ENCODE peak calls at places on chromosomes 16 and 17, in eight cellular contexts. K is PC-9; V is ecto neural progenitor cell; Y is GM18507; Q is dermis microvascular lymphatic vessel endothelial cell; P is stimulated activated CD8-positive, alpha-beta memory T cell treated with anti-CD3 and anti-CD28 coated beads, Interleukin-2, amount 100 ng/mL, for 48 hours; G is activated T-cell treated with anti-CD3 and anti-CD28 coated beads for 24 hours; E is dorsolateral prefrontal cortex. D is an unnamed sample.

GRCh38 chr17:8628609-8629169 is 1.8 kb downstream of the MYH10 start:
- DNase-seq in K (no peak), V (no peak), Y (no peak), Q (peak), P (no peak), G (no peak), E (no peak), D (no peak)

GRCh38 chr16:66420396-66420795 is 6.7 kb upstream of the BEAN1 start:
- DNase-seq in K (no peak), V (no peak), Y (no peak), Q (no peak), P (no peak), G (no peak), E (no peak), D (no peak)

GRCh38 chr16:11100239-11100750 is 155.7 kb downstream of the SOCS1 start:
- DNase-seq in K (no peak), V (peak), Y (no peak), Q (peak), P (peak), G (no peak), E (no peak), D (no peak)

GRCh38 chr17:40458001-40458791 is 14.9 kb downstream of the IGFBP4 start:
- DNase-seq in K (no peak), V (no peak), Y (no peak), Q (no peak), P (no peak), G (no peak), E (no peak), D (no peak)

GRCh38 chr17:38922538-38923291 is 2.7 kb upstream of the LASP1NB start:
- DNase-seq in K (peak), V (peak), Y (no peak), Q (peak), P (no peak), G (no peak), E (no peak), D (peak)

GRCh38 chr17:16937431-16937830 is 34.5 kb downstream of the TNFRSF13B start:
- DNase-seq in K (no peak), V (peak), Y (no peak), Q (no peak), P (no peak), G (no peak), E (peak), D (no peak)

GRCh38 chr17:79654960-79655382 is 44.1 kb upstream of the RBFOX3 start:
- DNase-seq in K (no peak), V (peak), Y (no peak), Q (no peak), P (no peak), G (no peak), E (no peak), D (no peak)

GRCh38 chr16:24645739-24646645 is 83.5 kb upstream of the TNRC6A start:
- DNase-seq in K (peak), V (no peak), Y (no peak), Q (peak), P (no peak), G (no peak), E (no peak), D (no peak)

GRCh38 chr16:2514333-2515179 is 804 bp downstream of the ATP6V0C start:
- DNase-seq in K (no peak), V (no peak), Y (no peak), Q (no peak), P (peak), G (no peak), E (no peak), D (no peak)

GRCh38 chr16:72427001-72427785 is 255.2 kb upstream of the PMFBP1 start:
- DNase-seq in K (no peak), V (no peak), Y (no peak), Q (no peak), P (no peak), G (no peak), E (no peak), D (peak)

GRCh38 chr16:52548261-52549010 is 1.5 kb upstream of the TOX3 start:
- DNase-seq in K (no peak), V (no peak), Y (no peak), Q (no peak), P (no peak), G (no peak), E (no peak), D (no peak)

GRCh38 chr16:28930203-28930602 is 1.6 kb upstream of the CD19 start:
- DNase-seq in K (no peak), V (no peak), Y (no peak), Q (no peak), P (no peak), G (no peak), E (no peak), D (no peak)

GRCh38 chr17:41519501-41520224 is 973 bp upstream of the KRT15 start:
- DNase-seq in K (peak), V (no peak), Y (no peak), Q (no peak), P (no peak), G (no peak), E (no peak), D (no peak)

GRCh38 chr17:39670746-39671145 is 2.5 kb downstream of the PNMT start:
- DNase-seq in K (no peak), V (no peak), Y (no peak), Q (no peak), P (no peak), G (no peak), E (no peak), D (no peak)

GRCh38 chr17:57114085-57114673 is 29.1 kb downstream of the AKAP1 start:
- DNase-seq in K (peak), V (peak), Y (peak), Q (peak), P (peak), G (peak), E (peak), D (no peak)

GRCh38 chr17:64709481-64709880 is 47.4 kb upstream of the SMURF2 start:
- DNase-seq in K (no peak), V (no peak), Y (no peak), Q (peak), P (no peak), G (no peak), E (no peak), D (no peak)

GRCh38 chr17:27807567-27808470 is 7.5 kb upstream of the NOS2 start:
- DNase-seq in K (no peak), V (no peak), Y (peak), Q (no peak), P (peak), G (peak), E (no peak), D (no peak)

GRCh38 chr16:72493681-72494415 is 321.9 kb upstream of the PMFBP1 start:
- DNase-seq in K (no peak), V (no peak), Y (no peak), Q (no peak), P (no peak), G (no peak), E (no peak), D (no peak)

GRCh38 chr17:40312893-40313659 is 4.1 kb downstream of the RARA start:
- DNase-seq in K (no peak), V (no peak), Y (no peak), Q (no peak), P (no peak), G (no peak), E (no peak), D (no peak)

GRCh38 chr17:49457564-49458535 is 37.2 kb upstream of the NGFR start:
- DNase-seq in K (no peak), V (no peak), Y (no peak), Q (no peak), P (no peak), G (no peak), E (no peak), D (no peak)

GRCh38 chr17:32525116-32525515 is 38.3 kb downstream of the CDK5R1 start:
- DNase-seq in K (no peak), V (no peak), Y (no peak), Q (no peak), P (no peak), G (no peak), E (no peak), D (no peak)

GRCh38 chr16:22302776-22303363 is 5.7 kb downstream of the POLR3E start:
- DNase-seq in K (no peak), V (no peak), Y (no peak), Q (no peak), P (no peak), G (no peak), E (no peak), D (no peak)

D was measured in cerebellar nuclear complex.